ENCODE peak calls at places on chromosomes 4 and X, in ten cellular contexts. F is PC-3, M is fibroblast of lung, Z is GM12878, O is A549, Y is neural progenitor cell, G is lung, P is keratinocyte, S is BE2C, U is cardiac fibroblast. D is an unnamed sample.

GRCh38 chr4:102250341-102250740 is 94.9 kb downstream of the SLC39A8 start:
- DNase-seq in Z (no peak), F (no peak), P (no peak), M (no peak), Y (no peak), U (no peak), O (no peak), S (no peak), G (no peak), D (no peak)

GRCh38 chr4:80186666-80187065 is 10.6 kb upstream of the PRDM8 start:
- DNase-seq in U (no peak), Y (peak), P (no peak), F (no peak), O (no peak), Z (no peak), M (no peak), G (no peak), S (no peak), D (no peak)

GRCh38 chr4:89898304-89898716 is 3.7 kb downstream of the MMRN1 start:
- DNase-seq in F (no peak), S (no peak), G (no peak), Y (peak), U (no peak), P (no peak), O (no peak), M (no peak), Z (peak), D (no peak)

GRCh38 chr4:35548921-35549320 is 695.4 kb downstream of the ARAP2 start:
- DNase-seq in O (no peak), F (no peak), Z (no peak), M (no peak), P (no peak), G (no peak), Y (no peak), S (no peak), U (no peak), D (no peak)

GRCh38 chr4:6779667-6780565 is 2.6 kb upstream of the KIAA0232 start:
- DNase-seq in Y (peak), U (peak), O (no peak), G (no peak), P (no peak), M (peak), Z (no peak), F (no peak), S (no peak), D (no peak)

GRCh38 chr4:33268776-33269175 is 2548.6 kb downstream of the PCDH7 start:
- DNase-seq in S (no peak), P (no peak), F (no peak), Y (no peak), U (no peak), G (no peak), M (no peak), O (no peak), Z (no peak), D (no peak)

GRCh38 chr4:139014391-139015268 is 951 bp upstream of the NOCT start:
- DNase-seq in S (peak), Z (peak), G (peak), M (peak), F (peak), P (peak), Y (no peak), O (peak), U (peak), D (no peak)

GRCh38 chrX:107706309-107706708 is 69.3 kb downstream of the TSC22D3 start:
- DNase-seq in U (no peak), M (no peak), Y (no peak), P (no peak), O (no peak), F (no peak), S (no peak), Z (no peak), G (no peak), D (no peak)

GRCh38 chrX:1903380-1903935 is 288.6 kb downstream of the ASMT start:
- DNase-seq in M (peak), S (no peak), Y (no peak), F (peak), O (peak), G (no peak), Z (no peak), P (no peak), U (peak), D (no peak)

GRCh38 chr4:186831574-186831973 is 107.9 kb upstream of the FAT1 start:
- DNase-seq in P (no peak), Y (no peak), U (no peak), M (no peak), S (no peak), G (no peak), O (no peak), Z (no peak), F (peak), D (no peak)

GRCh38 chr4:13452927-13453579 is 31.1 kb downstream of the RAB28 start:
- DNase-seq in U (no peak), Y (no peak), O (no peak), Z (no peak), S (no peak), G (no peak), M (no peak), F (no peak), P (no peak), D (no peak)

GRCh38 chr4:120843840-120844527 is 78.5 kb downstream of the PRDM5 start:
- DNase-seq in G (no peak), O (peak), Z (no peak), M (no peak), U (no peak), Y (peak), S (no peak), P (no peak), F (peak), D (no peak)

GRCh38 chrX:10990418-10990817 is 120.7 kb upstream of the HCCS start:
- DNase-seq in O (no peak), Y (no peak), S (no peak), F (no peak), P (no peak), M (no peak), Z (no peak), U (no peak), G (no peak), D (no peak)

GRCh38 chr4:76806336-76806735 is 91.6 kb downstream of the SOWAHB start:
- DNase-seq in G (no peak), O (no peak), Y (no peak), F (no peak), P (no peak), M (peak), Z (no peak), S (no peak), U (peak), D (no peak)

GRCh38 chrX:71304561-71304960 is 3.0 kb downstream of the ITGB1BP2 start:
- DNase-seq in G (no peak), P (no peak), Z (no peak), U (no peak), M (no peak), Y (no peak), S (no peak), F (no peak), O (no peak), D (no peak)

GRCh38 chr4:112807999-112808398 is 171.1 kb downstream of the LARP7 start:
- DNase-seq in M (no peak), O (no peak), S (no peak), G (no peak), U (no peak), F (no peak), Z (no peak), Y (no peak), P (no peak), D (no peak)

GRCh38 chr4:122914292-122914904 is 8.0 kb downstream of the NUDT6 start:
- DNase-seq in Y (no peak), M (peak), S (no peak), F (peak), Z (peak), P (peak), G (no peak), O (peak), U (peak), D (no peak)

GRCh38 chrX:2242326-2242725 is 258.4 kb downstream of the DHRSX start:
- DNase-seq in S (no peak), P (no peak), M (no peak), Z (no peak), Y (no peak), G (no peak), O (no peak), U (no peak), F (no peak), D (no peak)

GRCh38 chrX:103431316-103431715 is 55.0 kb downstream of the BEX3 start:
- DNase-seq in P (no peak), F (peak), G (no peak), S (no peak), Y (no peak), U (peak), O (peak), Z (no peak), M (peak), D (no peak)

GRCh38 chr4:54152846-54153600 is 53.1 kb downstream of the GSX2 start:
- DNase-seq in Y (no peak), F (peak), S (no peak), U (peak), G (no peak), O (no peak), M (peak), P (peak), Z (no peak), D (no peak)

GRCh38 chr4:128320656-128321055 is 33.0 kb upstream of the PGRMC2 start:
- DNase-seq in O (no peak), Z (no peak), P (no peak), M (no peak), U (no peak), G (no peak), S (no peak), F (no peak), Y (no peak), D (no peak)

DNA sequence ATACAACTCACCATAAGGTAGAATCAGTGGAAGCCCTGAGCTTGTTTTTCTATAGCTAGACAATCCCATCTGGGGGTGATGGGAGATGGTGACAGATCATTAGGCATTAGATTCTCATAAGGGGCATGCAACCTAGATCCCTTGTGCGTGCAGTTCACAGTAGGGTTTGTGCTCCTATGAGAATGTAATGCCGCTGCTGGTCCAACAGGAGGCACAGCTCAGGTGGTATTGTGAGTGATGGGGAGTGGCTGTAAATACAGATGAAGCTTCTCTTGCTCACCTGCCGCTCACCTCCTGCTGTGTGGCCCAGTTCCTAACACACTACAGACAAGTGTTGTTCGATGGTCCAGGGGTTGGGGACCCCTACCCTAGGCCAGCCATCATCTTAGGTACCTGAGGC is 5.9 kb upstream of the GATB start:
- DNase-seq in Z (no peak), S (no peak), F (peak), O (peak), U (no peak), P (no peak), G (no peak), M (no peak), Y (no peak), D (no peak)
- TF ChIP-seq CTCF in Z (no peak), S (peak), F (peak), O (no peak), U (no peak), P (peak), G (no peak), M (no peak), Y (no peak), D (peak)

DNA sequence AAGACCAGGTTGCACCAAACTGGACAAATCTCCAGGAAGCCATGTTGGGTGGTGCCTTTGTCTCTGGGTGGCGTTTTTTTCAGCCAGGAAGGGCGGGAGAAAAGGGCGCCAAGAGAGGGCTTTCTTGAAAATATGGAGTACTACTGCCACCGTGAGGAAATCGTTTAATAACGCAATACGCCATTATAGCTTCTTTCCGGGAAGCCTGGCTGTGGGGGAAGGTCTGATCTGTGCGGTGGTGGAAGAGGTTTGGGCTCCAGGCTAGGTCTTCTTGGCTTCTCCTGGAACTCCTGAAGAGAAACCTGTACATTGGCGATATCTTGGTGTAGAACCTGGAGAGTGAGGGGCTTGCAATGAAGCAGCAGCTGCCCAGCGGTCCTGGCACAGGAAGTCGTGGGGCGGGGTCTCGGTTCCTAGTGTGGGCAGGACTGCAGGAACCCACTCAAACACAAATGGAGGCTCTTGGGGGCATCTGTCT is 202.7 kb downstream of the OR13H1 start:
- DNase-seq in P (no peak), Z (peak), F (peak), Y (no peak), M (peak), S (peak), G (peak), O (peak), U (no peak), D (no peak)
- TF ChIP-seq CTCF in P (peak), Z (peak), F (peak), Y (no peak), M (no peak), S (peak), G (peak), O (peak), U (no peak), D (no peak)

DNA sequence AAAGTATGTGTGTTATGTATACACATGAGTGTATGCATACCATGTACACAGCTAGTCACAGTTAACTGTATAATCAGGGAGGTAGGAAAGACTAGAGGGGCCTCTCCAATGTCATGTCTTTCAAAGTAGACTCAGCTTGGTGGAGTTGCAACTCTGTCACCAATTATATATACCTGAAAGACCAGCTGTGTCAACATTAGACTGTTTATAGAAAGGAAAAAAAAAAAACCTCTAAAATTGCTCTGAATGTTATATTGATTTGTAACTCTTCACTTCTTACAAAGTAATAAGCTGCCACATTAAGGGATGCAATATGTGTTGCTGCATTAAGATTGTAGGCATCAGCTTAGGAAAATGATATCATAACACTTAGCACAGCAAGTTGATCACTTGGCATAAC is 167.4 kb downstream of the DCTD start:
- DNase-seq in U (no peak), P (no peak), M (no peak), G (no peak), F (peak), Y (no peak), O (no peak), Z (no peak), S (no peak), D (no peak)
- TF ChIP-seq CTCF in U (no peak), P (no peak), M (no peak), G (no peak), F (no peak), Y (no peak), O (no peak), Z (no peak), S (no peak), D (no peak)

DNA sequence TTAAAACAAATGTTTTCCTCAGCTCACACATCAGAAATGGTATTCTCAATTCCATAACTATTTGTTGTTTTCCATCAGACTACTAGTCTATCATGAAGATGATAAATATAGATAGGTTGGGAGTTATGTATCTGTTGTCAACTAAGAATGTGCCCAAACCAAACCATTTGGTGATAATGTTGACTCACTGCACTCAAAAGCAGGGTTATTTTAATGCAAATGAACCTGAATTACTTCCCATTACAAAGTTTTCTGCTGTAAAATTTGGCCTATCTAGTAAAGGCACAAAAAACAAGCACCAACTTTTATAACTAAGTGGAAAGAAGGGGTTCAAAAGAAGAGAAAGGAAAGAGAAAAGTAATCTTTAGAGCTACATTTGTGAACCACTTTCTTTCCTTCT is 93.5 kb downstream of the TBCK start:
- DNase-seq in Z (no peak), Y (no peak), S (no peak), U (no peak), F (no peak), O (no peak), M (peak), P (no peak), G (no peak), D (no peak)
- TF ChIP-seq CTCF in Z (no peak), Y (no peak), S (no peak), U (no peak), F (no peak), O (no peak), M (no peak), P (no peak), G (no peak), D (no peak)

DNA sequence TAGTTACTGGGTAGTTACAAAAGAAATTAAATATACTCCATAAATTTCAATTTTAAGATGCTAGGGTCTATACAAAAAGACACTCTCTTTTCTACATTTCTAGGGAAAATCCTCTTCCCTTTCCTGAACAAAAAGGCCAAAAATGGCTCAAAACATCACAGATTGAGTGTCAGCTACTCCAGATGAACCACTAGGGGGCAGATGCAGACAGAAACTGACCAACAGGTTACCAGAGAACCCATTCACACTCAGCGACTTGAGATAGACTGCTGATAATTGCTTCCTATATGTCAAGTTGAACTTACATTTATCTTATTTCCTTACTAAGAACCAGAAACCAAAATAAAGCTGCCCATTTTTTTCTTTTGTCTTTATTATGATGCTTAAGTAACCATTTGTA is 83.4 kb upstream of the MID1IP1 start:
- DNase-seq in G (no peak), Z (no peak), F (peak), Y (peak), O (peak), M (peak), S (peak), U (peak), P (no peak), D (no peak)
- TF ChIP-seq CTCF in G (peak), Z (peak), F (peak), Y (peak), O (peak), M (peak), S (peak), U (peak), P (peak), D (peak)

GRCh38 chrX:24619647-24620046 is 27.5 kb downstream of the PCYT1B start:
- DNase-seq in P (no peak), U (peak), G (no peak), S (peak), Y (no peak), F (peak), Z (no peak), M (peak), O (peak), D (no peak)
- TF ChIP-seq CTCF in P (no peak), U (no peak), G (no peak), S (no peak), Y (no peak), F (no peak), Z (no peak), M (no peak), O (no peak), D (no peak)

D was measured in progenitor cell of endocrine pancreas.